ENCODE peak calls at places on chromosome 4, in six cellular contexts. A is CD8-positive, alpha-beta memory T cell; O is mammary epithelial cell; N is BE2C; E is cardiac muscle cell; H is CD8-positive, alpha-beta T cell. W is an unnamed sample. For H3K27me3 and H3K36me3, the result is how much of the 10 kb centered on the place peaks cover.

GRCh38 chr4:152684007-152684406 is 4.2 kb upstream of the TMEM154 start:
- DNase-seq in A (no peak), N (no peak), O (no peak), H (no peak), E (no peak), W (no peak)

GRCh38 chr4:52142816-52143215 is 91.7 kb downstream of the SPATA18 start:
- DNase-seq in E (no peak), O (no peak), A (no peak), H (no peak), N (no peak), W (peak)

GRCh38 chr4:1359976-1360375 is 13.0 kb downstream of the UVSSA start:
- DNase-seq in N (no peak), H (peak), E (no peak), O (no peak), A (no peak), W (no peak)

GRCh38 chr4:131427000-131427399 is 1722.1 kb upstream of the PCDH10 start:
- DNase-seq in H (no peak), N (no peak), A (no peak), E (no peak), O (no peak), W (no peak)

GRCh38 chr4:76212851-76213414 is 691 bp downstream of the SCARB2 start:
- DNase-seq in E (peak), N (no peak), O (peak), H (peak), A (peak), W (no peak)

GRCh38 chr4:47692691-47693090 is 145.2 kb downstream of the CORIN start:
- DNase-seq in E (no peak), H (no peak), O (no peak), A (no peak), N (no peak), W (no peak)

GRCh38 chr4:70734168-70734954 is 12.6 kb downstream of the RUFY3 start:
- DNase-seq in N (no peak), A (peak), E (peak), O (peak), H (peak), W (peak)

GRCh38 chr4:145852256-145852839 is 86.3 kb downstream of the ZNF827 start:
- DNase-seq in A (no peak), H (no peak), N (no peak), O (no peak), E (peak), W (no peak)

GRCh38 chr4:176013466-176014247 is 52.0 kb upstream of the WDR17 start:
- DNase-seq in O (no peak), H (no peak), A (no peak), N (no peak), E (no peak), W (no peak)

GRCh38 chr4:141331534-141332358 is 111.1 kb downstream of the ZNF330 start:
- DNase-seq in H (no peak), O (no peak), N (no peak), E (no peak), A (no peak), W (no peak)

GRCh38 chr4:155972098-155972497 is 18.4 kb upstream of the CTSO start:
- DNase-seq in O (no peak), N (no peak), A (no peak), E (peak), H (no peak), W (peak)

GRCh38 chr4:7254736-7255487 is 62.6 kb downstream of the SORCS2 start:
- DNase-seq in E (peak), H (no peak), N (peak), O (no peak), A (no peak), W (no peak)

GRCh38 chr4:86155766-86156165 is 204.1 kb downstream of the MAPK10 start:
- DNase-seq in A (no peak), E (no peak), O (peak), N (no peak), H (no peak), W (no peak)

DNA sequence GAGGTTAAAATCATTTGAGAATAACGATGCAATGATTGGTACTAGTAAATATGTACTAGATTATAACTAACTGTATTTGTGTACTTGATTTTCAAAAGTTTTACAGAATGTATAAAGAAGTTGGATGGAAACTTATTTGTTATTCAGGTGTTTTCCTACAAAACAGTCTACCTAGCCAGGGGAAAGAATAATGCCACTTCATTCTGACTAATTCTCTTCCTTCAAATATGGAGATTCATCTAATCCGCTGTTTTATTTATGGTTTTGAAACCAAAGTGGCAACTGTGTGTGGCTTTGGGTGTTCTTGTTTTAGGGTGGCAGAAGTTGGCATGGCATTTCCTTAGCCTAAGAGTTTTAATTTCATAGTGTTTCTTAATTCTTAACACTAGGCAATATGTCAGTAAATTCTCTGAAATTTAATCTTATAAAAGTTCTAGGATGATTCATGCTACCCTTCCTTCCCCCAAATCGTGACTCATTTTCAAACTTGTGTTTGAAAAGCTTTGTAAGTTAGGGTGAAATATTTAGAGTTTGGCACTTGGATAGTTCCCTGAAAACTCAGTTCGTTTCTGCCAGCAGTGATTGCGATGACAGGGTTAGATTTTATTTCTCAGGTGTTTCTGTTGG is 62.6 kb downstream of the DCLK2 start:
- DNase-seq in H (no peak), O (peak), E (peak), N (no peak), A (no peak), W (no peak)
- H3K4me3 ChIP-seq in H (no peak), O (no peak), E (no peak), N (no peak), A (no peak), W (peak)

GRCh38 chr4:173505924-173506779 is 23.9 kb downstream of the HAND2 start:
- DNase-seq in O (no peak), E (peak), A (no peak), N (peak), H (no peak), W (no peak)

GRCh38 chr4:173509031-173510001 is 20.7 kb downstream of the HAND2 start:
- DNase-seq in A (no peak), H (no peak), E (peak), N (no peak), O (no peak), W (peak)

GRCh38 chr4:173506780-173507211 is 23.2 kb downstream of the HAND2 start:
- DNase-seq in N (no peak), E (no peak), A (no peak), O (no peak), H (no peak), W (no peak)

GRCh38 chr4:173508386-173509002 is 21.5 kb downstream of the HAND2 start:
- DNase-seq in E (no peak), A (no peak), O (no peak), H (no peak), N (no peak), W (no peak)

GRCh38 chr4:173507471-173508385 is 22.3 kb downstream of the HAND2 start:
- DNase-seq in O (no peak), A (no peak), H (no peak), E (no peak), N (no peak), W (no peak)
- H3K27me3 ChIP-seq in O (under half), A (under half), H (half or more), E (under half), N (under half), W (under half)

GRCh38 chr4:2882341-2882740 is 38.7 kb downstream of the ADD1 start:
- DNase-seq in O (no peak), A (no peak), N (no peak), H (no peak), E (no peak), W (no peak)
- H3K36me3 ChIP-seq in O (under half), A (under half), N (under half), H (under half), E (under half), W (under half)

GRCh38 chr4:5444918-5445517 is 263.3 kb downstream of the EVC2 start:
- DNase-seq in O (no peak), A (no peak), E (no peak), N (no peak), H (no peak), W (no peak)
- H3K4me3 ChIP-seq in O (no peak), A (no peak), E (no peak), N (no peak), H (no peak), W (no peak)

W was measured in MG63.